ENCODE peak calls at places on chromosomes 11 and 22, in four cellular contexts. C is upper lobe of right lung, O is fibroblast of pulmonary artery, F is lower leg skin. R is an unnamed sample.

GRCh38 chr11:48138222-48138621 is 78.4 kb upstream of the OR4B1 start:
- DNase-seq in C (no peak), F (no peak), O (no peak), R (no peak)

GRCh38 chr11:102341844-102342318 is 5.1 kb upstream of the BIRC2 start:
- DNase-seq in F (peak), C (no peak), O (peak), R (peak)

GRCh38 chr22:35883028-35883620 is 145.5 kb downstream of the RBFOX2 start:
- DNase-seq in O (peak), C (no peak), F (no peak), R (no peak)

GRCh38 chr11:70205049-70205725 is 2.1 kb downstream of the FADD start:
- DNase-seq in F (no peak), C (peak), O (peak), R (no peak)

GRCh38 chr22:38176170-38176741 is 5.4 kb downstream of the PLA2G6 start:
- DNase-seq in C (peak), O (peak), F (peak), R (no peak)

GRCh38 chr22:23376256-23376655 is 195.9 kb downstream of the BCR start:
- DNase-seq in C (no peak), O (peak), F (no peak), R (no peak)

GRCh38 chr11:72497731-72498130 is 63.4 kb upstream of the CLPB start:
- DNase-seq in O (no peak), F (no peak), C (no peak), R (no peak)

GRCh38 chr11:61739966-61740365 is 12.5 kb upstream of the MYRF start:
- DNase-seq in C (no peak), O (no peak), F (no peak), R (no peak)

GRCh38 chr22:19520007-19520406 is 4.2 kb downstream of the CLDN5 start:
- DNase-seq in F (no peak), O (no peak), C (no peak), R (no peak)

GRCh38 chr22:44345872-44346271 is 33.1 kb upstream of the SHISAL1 start:
- DNase-seq in O (no peak), C (no peak), F (no peak), R (no peak)

GRCh38 chr11:71170619-71171018 is 81.8 kb downstream of the SHANK2 start:
- DNase-seq in O (no peak), F (no peak), C (peak), R (no peak)

GRCh38 chr11:71499546-71499945 is 27.5 kb upstream of the KRTAP5-7 start:
- DNase-seq in O (no peak), C (no peak), F (no peak), R (no peak)

DNA sequence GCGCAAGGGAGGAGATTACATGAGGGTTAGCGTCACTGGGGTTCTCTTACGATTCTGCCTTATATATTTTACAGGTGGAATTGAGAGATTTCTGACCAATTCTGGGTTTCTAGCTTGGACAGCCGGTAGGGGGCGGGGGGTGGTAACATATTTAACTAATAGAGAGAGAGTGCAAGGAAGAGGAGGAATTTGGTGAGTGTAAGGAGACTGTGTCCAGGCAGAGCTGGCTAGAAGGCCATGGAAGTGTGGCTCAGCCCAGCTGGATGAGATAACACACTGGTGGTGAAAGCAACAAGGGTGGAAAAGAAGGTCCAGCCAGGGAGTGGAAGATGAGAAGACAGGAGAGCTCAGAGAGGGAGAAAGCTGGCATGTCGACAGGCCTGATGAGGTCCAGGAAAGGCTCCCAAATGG is 56.5 kb downstream of the ST3GAL4 start:
- DNase-seq in O (peak), C (no peak), F (no peak), R (no peak)
- TF ChIP-seq CTCF in O (peak), C (peak), F (no peak), R (no peak)

GRCh38 chr11:44940835-44941234 is 9.8 kb downstream of the TP53I11 start:
- DNase-seq in F (no peak), O (no peak), C (no peak), R (no peak)

GRCh38 chr11:44941286-44942021 is 9.2 kb downstream of the TP53I11 start:
- DNase-seq in C (no peak), O (no peak), F (no peak), R (no peak)

GRCh38 chr11:44938066-44938691 is 12.5 kb downstream of the TP53I11 start:
- DNase-seq in F (no peak), O (no peak), C (no peak), R (no peak)

GRCh38 chr11:44940424-44940823 is 10.3 kb downstream of the TP53I11 start:
- DNase-seq in O (no peak), F (no peak), C (no peak), R (no peak)

GRCh38 chr11:44939673-44940072 is 11.0 kb downstream of the TP53I11 start:
- DNase-seq in C (no peak), F (no peak), O (peak), R (no peak)
- TF ChIP-seq CTCF in C (peak), F (no peak), O (peak), R (no peak)

DNA sequence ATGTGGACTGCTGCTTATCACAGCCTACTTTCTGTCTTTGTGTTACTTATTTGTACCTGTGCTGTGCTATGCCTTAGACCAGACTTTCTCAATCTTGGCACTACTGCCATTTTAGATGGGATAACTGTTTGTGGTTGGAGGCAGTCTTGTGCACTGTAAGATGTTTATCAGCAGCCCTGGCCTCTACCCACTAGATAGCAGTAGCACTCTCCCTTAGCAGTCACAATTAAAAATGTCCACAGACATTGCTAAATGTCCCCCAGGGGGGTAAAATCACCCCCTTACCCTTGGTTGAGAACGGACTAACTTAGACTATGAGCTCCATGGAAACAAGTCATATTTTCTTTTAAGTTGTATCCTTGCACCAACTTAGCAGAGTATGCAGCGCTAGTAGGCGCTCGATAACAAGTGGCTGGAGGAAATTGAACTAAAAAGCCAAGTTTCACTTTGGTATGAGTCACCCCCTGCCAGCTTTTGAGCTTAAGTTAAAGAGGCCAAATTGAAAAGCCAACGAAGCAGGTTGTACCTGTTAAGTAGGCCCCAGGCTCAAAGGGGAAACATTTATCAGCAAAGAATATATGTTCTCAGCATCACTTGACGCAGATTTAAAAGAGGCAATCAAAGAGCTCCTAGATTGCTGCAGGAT is 304.8 kb upstream of the SORL1-AS1 start:
- DNase-seq in C (no peak), O (no peak), F (no peak), R (no peak)
- TF ChIP-seq CTCF in C (no peak), O (no peak), F (no peak), R (no peak)

GRCh38 chr11:128934926-128935325 is 7.7 kb downstream of the TP53AIP1 start:
- DNase-seq in C (no peak), O (no peak), F (no peak), R (no peak)

GRCh38 chr11:128937480-128937879 is 5.2 kb downstream of the TP53AIP1 start:
- DNase-seq in C (no peak), F (no peak), O (no peak), R (no peak)

GRCh38 chr11:128938156-128938885 is 4.3 kb downstream of the TP53AIP1 start:
- DNase-seq in O (no peak), C (no peak), F (no peak), R (no peak)

GRCh38 chr11:128934351-128934750 is 8.3 kb downstream of the TP53AIP1 start:
- DNase-seq in O (no peak), C (no peak), F (no peak), R (no peak)

GRCh38 chr11:128936546-128937275 is 6.0 kb downstream of the TP53AIP1 start:
- DNase-seq in F (no peak), C (no peak), O (no peak), R (no peak)
- TF ChIP-seq CTCF in F (no peak), C (no peak), O (no peak), R (no peak)